ENCODE peak calls at places on chromosome 21, in nine cellular contexts. S, H, Q, R, D, P, C, Z and V are unnamed samples.

GRCh38 chr21:42001781-42002180 is 8.4 kb downstream of the ZBTB21 start:
- DNase-seq in Q (no peak), R (no peak), S (no peak), H (no peak), P (no peak), C (no peak), D (no peak), Z (no peak), V (no peak)

GRCh38 chr21:17427157-17427556 is 85.7 kb upstream of the CXADR start:
- DNase-seq in S (no peak), Q (no peak), R (no peak), Z (no peak), C (no peak), P (no peak), D (no peak), H (no peak), V (no peak)

GRCh38 chr21:43613755-43614638 is 45.3 kb downstream of the HSF2BP start:
- DNase-seq in Q (no peak), R (no peak), H (peak), D (no peak), S (no peak), P (peak), C (no peak), Z (no peak), V (no peak)

GRCh38 chr21:41247561-41247968 is 69.0 kb upstream of the FAM3B start:
- DNase-seq in P (no peak), D (no peak), Q (no peak), R (no peak), C (no peak), Z (no peak), S (no peak), H (no peak), V (no peak)

GRCh38 chr21:32917392-32918135 is 108.2 kb upstream of the OLIG2 start:
- DNase-seq in H (peak), C (no peak), S (no peak), R (no peak), P (no peak), Q (no peak), Z (no peak), D (peak), V (no peak)

GRCh38 chr21:16241500-16241963 is 511.8 kb downstream of the USP25 start:
- DNase-seq in Q (no peak), Z (no peak), D (no peak), C (no peak), P (no peak), S (peak), R (no peak), H (no peak), V (no peak)

GRCh38 chr21:26170471-26171309 is at the start of gene APP:
- DNase-seq in C (no peak), S (peak), H (peak), P (peak), Q (peak), Z (peak), D (peak), R (no peak), V (peak)

GRCh38 chr21:21163904-21164303 is 165.7 kb downstream of the NCAM2 start:
- DNase-seq in D (no peak), P (peak), S (peak), R (no peak), H (peak), C (peak), Z (peak), Q (peak), V (peak)

GRCh38 chr21:21029159-21029558 is 30.9 kb downstream of the NCAM2 start:
- DNase-seq in Q (no peak), R (no peak), Z (no peak), S (no peak), D (no peak), P (no peak), H (no peak), C (no peak), V (no peak)

GRCh38 chr21:42635848-42636534 is 17.4 kb upstream of the PDE9A start:
- DNase-seq in R (no peak), Z (no peak), H (no peak), P (no peak), S (no peak), Q (no peak), D (no peak), C (no peak), V (no peak)

GRCh38 chr21:35239811-35240219 is 190.7 kb upstream of the RUNX1 start:
- DNase-seq in S (no peak), H (no peak), Z (no peak), R (no peak), P (no peak), Q (no peak), C (no peak), D (peak), V (peak)

GRCh38 chr21:26844258-26845065 is 747 bp downstream of the ADAMTS1 start:
- DNase-seq in Z (peak), D (peak), H (peak), Q (peak), R (no peak), C (no peak), P (peak), S (peak), V (peak)

GRCh38 chr21:34846601-34847112 is 177.9 kb downstream of the CLIC6 start:
- DNase-seq in Z (no peak), D (no peak), H (no peak), P (no peak), R (peak), C (no peak), Q (peak), S (peak), V (no peak)

GRCh38 chr21:35232545-35233176 is 183.6 kb upstream of the RUNX1 start:
- DNase-seq in D (no peak), R (no peak), C (peak), Q (no peak), P (no peak), Z (no peak), S (no peak), H (peak), V (no peak)

GRCh38 chr21:20997633-20998455 is at the start of gene NCAM2:
- DNase-seq in H (peak), P (peak), Q (peak), C (no peak), R (no peak), S (peak), D (peak), Z (peak), V (peak)

GRCh38 chr21:38386967-38387366 is 111.3 kb downstream of the ERG start:
- DNase-seq in H (no peak), S (no peak), C (no peak), Z (no peak), Q (no peak), P (peak), R (no peak), D (no peak), V (no peak)

GRCh38 chr21:17334478-17334877 is 178.4 kb upstream of the CXADR start:
- DNase-seq in C (no peak), H (no peak), R (no peak), D (no peak), S (no peak), P (no peak), Z (no peak), Q (no peak), V (no peak)

GRCh38 chr21:7947422-7947821 is 2574.0 kb upstream of the TPTE start:
- DNase-seq in Z (no peak), R (no peak), S (no peak), Q (no peak), C (no peak), D (no peak), P (no peak), H (no peak), V (no peak)

GRCh38 chr21:42263591-42264131 is 44.7 kb downstream of the ABCG1 start:
- DNase-seq in Q (no peak), Z (no peak), C (no peak), P (no peak), S (peak), H (no peak), D (peak), R (no peak), V (peak)

GRCh38 chr21:28632718-28633408 is 359.8 kb downstream of the LTN1 start:
- DNase-seq in Q (no peak), R (peak), D (no peak), C (no peak), S (no peak), Z (no peak), H (peak), P (no peak), V (no peak)

GRCh38 chr21:34801519-34802132 is 132.8 kb downstream of the CLIC6 start:
- DNase-seq in H (no peak), P (peak), C (no peak), Z (no peak), D (no peak), R (no peak), S (peak), Q (no peak), V (no peak)

GRCh38 chr21:31425158-31425557 is 81.1 kb upstream of the TIAM1 start:
- DNase-seq in P (no peak), R (no peak), Z (no peak), C (no peak), S (no peak), H (no peak), Q (peak), D (no peak), V (no peak)

GRCh38 chr21:21831036-21831435 is 832.8 kb downstream of the NCAM2 start:
- DNase-seq in H (no peak), C (no peak), Z (no peak), R (no peak), S (no peak), Q (no peak), D (no peak), P (no peak), V (no peak)

GRCh38 chr21:33541105-33541711 is 709 bp downstream of the GART start:
- DNase-seq in D (no peak), S (no peak), C (peak), H (peak), P (peak), R (no peak), Z (no peak), Q (no peak), V (no peak)

GRCh38 chr21:32520885-32521735 is 64.2 kb downstream of the TCP10L start:
- DNase-seq in Z (peak), D (peak), S (no peak), P (no peak), R (peak), H (peak), Q (no peak), C (no peak), V (peak)

GRCh38 chr21:16942703-16943102 is 570.1 kb upstream of the CXADR start:
- DNase-seq in Q (no peak), P (peak), C (no peak), D (no peak), R (no peak), S (peak), H (no peak), Z (no peak), V (no peak)

GRCh38 chr21:31873696-31874599 is 1.1 kb downstream of the HUNK start:
- DNase-seq in S (peak), D (peak), R (no peak), Z (no peak), C (no peak), P (peak), H (peak), Q (peak), V (peak)

GRCh38 chr21:42269382-42269781 is 45.8 kb downstream of the TFF3 start:
- DNase-seq in D (no peak), R (no peak), H (no peak), P (no peak), S (no peak), C (no peak), Q (no peak), Z (no peak), V (no peak)

GRCh38 chr21:26966360-26966977 is 419 bp downstream of the ADAMTS5 start:
- DNase-seq in H (peak), D (no peak), Q (no peak), S (no peak), R (no peak), C (no peak), Z (no peak), P (no peak), V (no peak)

GRCh38 chr21:34986561-34987533 is 62.3 kb downstream of the RUNX1 start:
- DNase-seq in D (no peak), Z (no peak), R (peak), H (peak), P (peak), C (no peak), Q (no peak), S (no peak), V (no peak)

GRCh38 chr21:29221259-29221744 is 77.4 kb upstream of the BACH1 start:
- DNase-seq in R (no peak), S (no peak), Z (no peak), P (no peak), D (no peak), Q (no peak), C (no peak), H (peak), V (no peak)

GRCh38 chr21:26835027-26835713 is 10.0 kb downstream of the ADAMTS1 start:
- DNase-seq in H (peak), D (no peak), Z (no peak), P (no peak), Q (no peak), R (peak), S (no peak), C (no peak), V (no peak)

GRCh38 chr21:40696246-40696645 is 150.7 kb downstream of the DSCAM start:
- DNase-seq in P (no peak), H (no peak), Z (no peak), Q (no peak), C (no peak), R (no peak), S (no peak), D (no peak), V (no peak)

GRCh38 chr21:27094182-27094948 is 127.5 kb upstream of the ADAMTS5 start:
- DNase-seq in Z (no peak), H (peak), R (no peak), S (no peak), C (no peak), Q (no peak), P (no peak), D (no peak), V (no peak)

GRCh38 chr21:17461014-17461413 is 51.8 kb upstream of the CXADR start:
- DNase-seq in P (no peak), D (no peak), Z (peak), S (no peak), R (peak), C (no peak), Q (no peak), H (peak), V (no peak)

GRCh38 chr21:40074710-40075109 is 207.5 kb downstream of the PCP4 start:
- DNase-seq in D (no peak), C (no peak), P (no peak), Z (no peak), R (no peak), Q (no peak), S (no peak), H (no peak), V (no peak)

DNA sequence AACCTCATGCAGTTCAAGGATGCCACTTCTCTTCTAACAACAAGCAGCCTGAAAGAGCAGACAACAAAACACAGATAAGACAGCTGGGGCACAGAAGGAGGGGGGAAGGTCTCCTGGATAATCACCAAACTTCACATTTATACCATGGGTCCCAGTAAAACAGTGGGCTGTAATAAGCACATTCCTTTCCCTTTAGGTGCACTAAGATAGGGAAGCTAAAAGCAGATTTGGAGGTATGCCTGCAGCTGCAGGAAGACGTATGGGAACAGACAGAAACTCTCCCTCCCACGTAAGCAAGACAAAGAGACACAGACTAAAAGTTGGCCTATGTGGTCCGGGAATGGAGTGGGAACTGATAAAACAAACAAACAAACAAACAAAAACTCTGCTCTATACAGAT is 612.1 kb downstream of the MRPL39 start:
- DNase-seq in C (no peak), P (no peak), H (no peak), Z (no peak), S (no peak), Q (no peak), D (no peak), R (no peak), V (no peak)
- TF ChIP-seq CTCF in C (no peak), P (no peak), H (no peak), Z (no peak), S (no peak), Q (no peak), D (no peak), R (no peak), V (no peak)

DNA sequence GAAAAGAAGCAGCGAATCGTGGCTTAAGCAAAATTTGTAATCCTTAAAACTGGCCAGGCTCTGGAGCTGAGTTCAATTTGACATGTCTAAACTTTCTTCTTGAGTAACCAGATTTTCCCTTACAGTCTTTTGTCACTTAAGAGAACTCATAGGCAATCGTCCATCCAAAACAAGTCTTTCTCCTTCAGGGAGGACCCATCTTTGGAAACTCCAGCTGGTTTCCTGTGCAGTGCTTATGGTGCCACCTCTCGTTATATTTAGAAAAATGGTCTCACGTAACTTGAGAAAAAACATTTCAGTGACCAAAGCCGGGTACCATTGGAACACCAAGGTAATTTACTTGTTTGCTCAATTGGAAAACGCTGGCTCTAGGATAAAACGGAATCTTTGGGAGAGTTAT is 1.9 kb upstream of the PTTG1IP start:
- DNase-seq in Z (no peak), P (peak), S (no peak), D (no peak), R (no peak), H (peak), Q (no peak), C (no peak), V (no peak)
- TF ChIP-seq CTCF in Z (no peak), P (peak), S (no peak), D (no peak), R (no peak), H (peak), Q (no peak), C (no peak), V (no peak)

GRCh38 chr21:46067505-46068201 is 30.3 kb upstream of the COL6A2 start:
- DNase-seq in P (no peak), H (no peak), R (no peak), S (no peak), Q (no peak), D (no peak), C (no peak), Z (no peak), V (no peak)
- TF ChIP-seq CTCF in P (no peak), H (no peak), R (no peak), S (no peak), Q (no peak), D (no peak), C (no peak), Z (no peak), V (no peak)

GRCh38 chr21:37087188-37087587 is 14.1 kb downstream of the TTC3 start:
- DNase-seq in P (no peak), S (no peak), Z (no peak), H (peak), C (no peak), Q (no peak), D (no peak), R (peak), V (no peak)
- TF ChIP-seq CTCF in P (no peak), S (no peak), Z (peak), H (peak), C (peak), Q (peak), D (peak), R (peak), V (no peak)

GRCh38 chr21:36388835-36389234 is 3.6 kb downstream of the CHAF1B start:
- DNase-seq in D (no peak), H (peak), R (no peak), Q (no peak), C (no peak), P (no peak), S (no peak), Z (peak), V (peak)
- TF ChIP-seq CTCF in D (peak), H (peak), R (peak), Q (peak), C (no peak), P (no peak), S (no peak), Z (peak), V (no peak)

GRCh38 chr21:14321042-14321441 is 61.9 kb downstream of the HSPA13 start:
- DNase-seq in D (no peak), Q (no peak), C (no peak), H (peak), P (no peak), Z (no peak), R (no peak), S (no peak), V (no peak)

GRCh38 chr21:14325575-14325974 is 57.4 kb downstream of the HSPA13 start:
- DNase-seq in Q (no peak), R (no peak), P (no peak), D (no peak), C (no peak), Z (no peak), S (no peak), H (no peak), V (no peak)

GRCh38 chr21:14318598-14318997 is 64.3 kb downstream of the HSPA13 start:
- DNase-seq in Z (no peak), S (no peak), D (no peak), H (no peak), Q (no peak), R (no peak), P (no peak), C (no peak), V (no peak)

GRCh38 chr21:14319805-14320204 is 63.1 kb downstream of the HSPA13 start:
- DNase-seq in R (no peak), S (no peak), Q (no peak), P (no peak), Z (no peak), D (no peak), H (no peak), C (no peak), V (no peak)
- TF ChIP-seq CTCF in R (no peak), S (no peak), Q (no peak), P (no peak), Z (no peak), D (no peak), H (no peak), C (no peak), V (no peak)